ENCODE peak calls at places on chromosome 11, in seven cellular contexts. W is heart left ventricle, Y is transverse colon, M is left ventricle myocardium inferior, S is GM23248, A is neural progenitor cell, R is A549. D is an unnamed sample.

GRCh38 chr11:78332872-78333271 is 84.7 kb downstream of the GAB2 start:
- DNase-seq in W (no peak), Y (no peak), M (no peak), S (no peak), A (no peak), R (no peak), D (no peak)

GRCh38 chr11:72015511-72016061 is 16.9 kb downstream of the IL18BP start:
- DNase-seq in W (no peak), Y (no peak), M (no peak), S (peak; percentile 40), A (peak; percentile 49), R (no peak), D (no peak)

GRCh38 chr11:504053-504993 is 2.7 kb downstream of the RNH1 start:
- DNase-seq in W (no peak), Y (peak; percentile 38), M (peak; percentile 53), S (peak; percentile 80), A (no peak), R (no peak), D (peak; percentile 58)

GRCh38 chr11:110050201-110050506 is 43.0 kb upstream of the ZC3H12C start:
- DNase-seq in W (no peak), Y (no peak), M (no peak), S (no peak), A (no peak), R (no peak), D (no peak)

GRCh38 chr11:48020092-48020755 is 39.9 kb downstream of the PTPRJ start:
- DNase-seq in W (no peak), Y (peak; percentile 41), M (no peak), S (no peak), A (no peak), R (no peak), D (peak; percentile 51)

GRCh38 chr11:10208045-10208674 is 85.9 kb downstream of the SBF2 start:
- DNase-seq in W (no peak), Y (no peak), M (no peak), S (peak; percentile 70), A (peak; percentile 55), R (peak; percentile 54), D (no peak)

GRCh38 chr11:74702383-74703007 is 28.7 kb downstream of the CHRDL2 start:
- DNase-seq in W (peak; percentile 56), Y (peak; percentile 67), M (peak; percentile 55), S (peak; percentile 75), A (peak; percentile 84), R (peak; percentile 84), D (peak; percentile 69)

GRCh38 chr11:128188346-128189115 is 398.8 kb downstream of the ETS1 start:
- DNase-seq in W (no peak), Y (no peak), M (no peak), S (peak; percentile 60), A (no peak), R (no peak), D (no peak)

GRCh38 chr11:11391796-11392195 is 38.7 kb upstream of the CSNK2A3 start:
- DNase-seq in W (no peak), Y (peak; percentile 45), M (no peak), S (peak; percentile 93), A (no peak), R (no peak), D (no peak)

GRCh38 chr11:12130180-12130980 is 20.0 kb downstream of the MICAL2 start:
- DNase-seq in W (no peak), Y (peak; percentile 55), M (no peak), S (no peak), A (no peak), R (no peak), D (no peak)

GRCh38 chr11:6413791-6414231 is 5.1 kb downstream of the APBB1 start:
- DNase-seq in W (no peak), Y (no peak), M (no peak), S (peak; percentile 24), A (no peak), R (no peak), D (no peak)

GRCh38 chr11:20158597-20159257 is 1.5 kb downstream of the DBX1 start:
- DNase-seq in W (peak; percentile 49), Y (peak; percentile 31), M (peak; percentile 42), S (peak; percentile 77), A (peak; percentile 95), R (no peak), D (peak; percentile 59)

GRCh38 chr11:106463796-106464201 is 386.3 kb downstream of the AASDHPPT start:
- DNase-seq in W (no peak), Y (no peak), M (no peak), S (no peak), A (no peak), R (no peak), D (no peak)

GRCh38 chr11:14315130-14315529 is 43.9 kb downstream of the RRAS2 start:
- DNase-seq in W (no peak), Y (no peak), M (no peak), S (no peak), A (no peak), R (no peak), D (no peak)

GRCh38 chr11:120714448-120714847 is 202.9 kb downstream of the GRIK4 start:
- DNase-seq in W (no peak), Y (no peak), M (no peak), S (peak; percentile 21), A (no peak), R (no peak), D (no peak)

GRCh38 chr11:57493507-57494503 is 21.7 kb downstream of the SLC43A1 start:
- DNase-seq in W (peak; percentile 53), Y (peak; percentile 68), M (peak; percentile 44), S (peak; percentile 30), A (peak; percentile 65), R (no peak), D (peak; percentile 74)

GRCh38 chr11:118304809-118305248 is 299 bp downstream of the CD3E start:
- DNase-seq in W (no peak), Y (no peak), M (no peak), S (no peak), A (no peak), R (no peak), D (no peak)

GRCh38 chr11:73085189-73085875 is 56.8 kb downstream of the FCHSD2 start:
- DNase-seq in W (no peak), Y (no peak), M (no peak), S (peak; percentile 43), A (no peak), R (no peak), D (no peak)

GRCh38 chr11:111775024-111775710 is 9.0 kb upstream of the PPP2R1B start:
- DNase-seq in W (no peak), Y (peak; percentile 14), M (peak; percentile 22), S (peak; percentile 21), A (no peak), R (no peak), D (no peak)

GRCh38 chr11:100673063-100673462 is 14.0 kb upstream of the ARHGAP42 start:
- DNase-seq in W (no peak), Y (no peak), M (no peak), S (no peak), A (no peak), R (no peak), D (no peak)

GRCh38 chr11:24086921-24087320 is 409.9 kb upstream of the LUZP2 start:
- DNase-seq in W (no peak), Y (no peak), M (no peak), S (no peak), A (no peak), R (no peak), D (no peak)

GRCh38 chr11:12160680-12161079 is 50.3 kb downstream of the MICAL2 start:
- DNase-seq in W (no peak), Y (no peak), M (no peak), S (no peak), A (no peak), R (no peak), D (no peak)

GRCh38 chr11:130783322-130783721 is 133.0 kb downstream of the SNX19 start:
- DNase-seq in W (no peak), Y (no peak), M (no peak), S (peak; percentile 21), A (no peak), R (no peak), D (no peak)

GRCh38 chr11:86099727-86100320 is 30.9 kb upstream of the PICALM start:
- DNase-seq in W (no peak), Y (peak; percentile 28), M (no peak), S (peak; percentile 85), A (no peak), R (no peak), D (no peak)

GRCh38 chr11:117064275-117064674 is 34.0 kb downstream of the SIK3 start:
- DNase-seq in W (no peak), Y (no peak), M (no peak), S (peak; percentile 74), A (no peak), R (no peak), D (no peak)

GRCh38 chr11:45913942-45914635 is 3.6 kb downstream of the PEX16 start:
- DNase-seq in W (no peak), Y (no peak), M (no peak), S (no peak), A (no peak), R (no peak), D (no peak)

GRCh38 chr11:128246364-128247234 is 340.8 kb downstream of the ETS1 start:
- DNase-seq in W (no peak), Y (no peak), M (no peak), S (peak; percentile 44), A (peak; percentile 9), R (no peak), D (no peak)

GRCh38 chr11:82896183-82896582 is 4.0 kb downstream of the PRCP start:
- DNase-seq in W (no peak), Y (no peak), M (no peak), S (no peak), A (no peak), R (no peak), D (no peak)

GRCh38 chr11:119755351-119756071 is 26.5 kb upstream of the NECTIN1 start:
- DNase-seq in W (no peak), Y (no peak), M (no peak), S (no peak), A (no peak), R (no peak), D (no peak)

GRCh38 chr11:62925745-62926668 is 4.8 kb upstream of the CHRM1 start:
- DNase-seq in W (no peak), Y (no peak), M (no peak), S (no peak), A (peak; percentile 58), R (no peak), D (no peak)
- H3K4me3 ChIP-seq in W (peak overlapping the region; percentile 30), Y (no peak overlapping the region), M (peak overlapping the region; percentile 62), S (no peak overlapping the region), A (peak overlapping the region; percentile 46), R (no peak overlapping the region), D (peak overlapping the region; percentile 24)

GRCh38 chr11:64113462-64113780 is 52.5 kb downstream of the MACROD1 start:
- DNase-seq in W (no peak), Y (no peak), M (no peak), S (no peak), A (no peak), R (no peak), D (no peak)
- H3K9me3 ChIP-seq in W (no peaks in the 10 kb centered on the region), Y (no peaks in the 10 kb centered on the region), M (no peaks in the 10 kb centered on the region), S (no peaks in the 10 kb centered on the region), A (no peaks in the 10 kb centered on the region), R (no peaks in the 10 kb centered on the region), D (no peaks in the 10 kb centered on the region)

GRCh38 chr11:63879598-63879997 is 37.4 kb downstream of the RCOR2 start:
- DNase-seq in W (no peak), Y (peak; percentile 31), M (no peak), S (no peak), A (no peak), R (no peak), D (no peak)
- H3K4me3 ChIP-seq in W (no peak overlapping the region), Y (no peak overlapping the region), M (no peak overlapping the region), S (no peak overlapping the region), A (no peak overlapping the region), R (no peak overlapping the region), D (no peak overlapping the region)

DNA sequence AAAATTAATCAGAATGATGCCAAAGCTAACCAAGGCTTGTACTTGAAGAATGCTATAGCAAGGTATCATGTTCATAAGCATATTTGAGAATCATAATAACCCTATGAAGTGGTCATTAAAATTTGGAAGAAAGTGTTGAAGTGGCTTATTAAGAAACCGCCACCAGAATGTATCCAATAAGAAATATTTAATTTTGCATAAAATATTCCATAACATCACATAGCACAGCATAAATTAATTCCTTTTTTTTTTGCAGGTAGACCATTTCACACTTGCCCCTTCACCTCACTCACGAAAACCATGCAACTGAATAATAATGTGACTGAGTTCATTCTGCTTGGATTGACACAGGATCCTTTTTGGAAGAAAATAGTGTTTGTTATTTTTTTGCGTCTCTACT is at the start of gene OR4C16:
- DNase-seq in W (no peak), Y (no peak), M (no peak), S (no peak), A (no peak), R (no peak), D (no peak)
- H3K9me3 ChIP-seq in W (peaks cover 11% of the 10 kb centered on the region), Y (no peaks in the 10 kb centered on the region), M (peaks cover 35% of the 10 kb centered on the region), S (no peaks in the 10 kb centered on the region), A (peaks cover 29% of the 10 kb centered on the region), R (no peaks in the 10 kb centered on the region), D (peaks cover 3% of the 10 kb centered on the region)

D was measured in lung.